ENCODE peak calls at places on chromosomes 16 and 17, in seven cellular contexts. S, U, O, H, E, W and F are unnamed samples.

GRCh38 chr17:80498242-80498919 is 22.0 kb upstream of the NPTX1 start:
- DNase-seq in H (no peak), W (no peak), O (no peak), U (no peak), E (no peak), S (no peak), F (no peak)

GRCh38 chr17:2250140-2251095 is 53.2 kb downstream of the SMG6 start:
- DNase-seq in E (peak; percentile 23), S (no peak), W (no peak), U (no peak), H (no peak), O (no peak), F (no peak)

GRCh38 chr17:74018116-74018515 is 185.4 kb upstream of the RPL38 start:
- DNase-seq in O (no peak), W (peak; percentile 42), S (no peak), H (no peak), E (no peak), U (no peak), F (no peak)

GRCh38 chr16:28003021-28003865 is 60.3 kb downstream of the GSG1L start:
- DNase-seq in O (no peak), E (no peak), W (no peak), U (no peak), S (no peak), H (no peak), F (no peak)

GRCh38 chr17:75077072-75077489 is 10.7 kb upstream of the SLC16A5 start:
- DNase-seq in S (no peak), W (no peak), E (no peak), H (no peak), O (peak; percentile 54), U (no peak), F (no peak)

GRCh38 chr17:37833237-37833859 is 88.5 kb upstream of the HNF1B start:
- DNase-seq in H (no peak), S (no peak), O (peak; percentile 62), U (no peak), E (no peak), W (no peak), F (no peak)

GRCh38 chr16:67163164-67163902 is 1.2 kb upstream of the HSF4 start:
- DNase-seq in S (no peak), E (no peak), O (no peak), H (peak; percentile 60), U (no peak), W (peak; percentile 89), F (no peak)

GRCh38 chr16:64702415-64702814 is 419.4 kb downstream of the CDH11 start:
- DNase-seq in E (no peak), H (no peak), O (no peak), W (no peak), S (no peak), U (no peak), F (no peak)

GRCh38 chr17:79803997-79804855 is 7.3 kb upstream of the CBX8 start:
- DNase-seq in H (no peak), U (peak; percentile 77), S (no peak), O (peak; percentile 75), E (peak; percentile 58), W (no peak), F (no peak)

GRCh38 chr16:57474671-57475661 is 11.3 kb downstream of the DOK4 start:
- DNase-seq in U (no peak), O (no peak), W (peak; percentile 7), E (no peak), S (no peak), H (no peak), F (no peak)

GRCh38 chr17:79043931-79044320 is 20.0 kb downstream of the C1QTNF1 start:
- DNase-seq in O (no peak), U (no peak), S (no peak), W (no peak), H (peak; percentile 29), E (no peak), F (no peak)

GRCh38 chr17:2354311-2354710 is 17.0 kb downstream of the SGSM2 start:
- DNase-seq in H (no peak), E (no peak), S (no peak), U (no peak), O (no peak), W (no peak), F (no peak)

GRCh38 chr16:86966781-86967180 is 350.4 kb downstream of the C16orf95 start:
- DNase-seq in S (no peak), W (no peak), O (no peak), H (no peak), U (no peak), E (no peak), F (no peak)

GRCh38 chr16:3497771-3498170 is 2.5 kb upstream of the C16orf90 start:
- DNase-seq in U (no peak), O (no peak), E (no peak), W (no peak), H (no peak), S (no peak), F (no peak)

GRCh38 chr16:54204756-54205155 is 81.8 kb downstream of the IRX3 start:
- DNase-seq in O (no peak), W (peak; percentile 34), H (no peak), E (no peak), U (no peak), S (no peak), F (peak; percentile 34)

GRCh38 chr17:78935419-78936323 is 10.5 kb upstream of the TIMP2 start:
- DNase-seq in E (no peak), H (peak; percentile 68), O (no peak), S (peak; percentile 52), W (peak; percentile 14), U (no peak), F (no peak)

GRCh38 chr17:43468746-43469544 is 14.8 kb upstream of the DHX8 start:
- DNase-seq in E (no peak), W (no peak), H (no peak), S (peak; percentile 91), O (no peak), U (no peak), F (peak; percentile 49)